ENCODE peak calls at places on chromosomes 16 and 17, in seven cellular contexts. H is RPMI7951, F is activated T-helper 1 cell treated with Interleukin-2 at 50 U/mL for 16 hours, N is activated gamma-delta T cell treated with Interleukin-2 at 50 U/mL for 16 hours, L is posterior vena cava, U is HFF-Myc, M is H4. I is an unnamed sample.

GRCh38 chr17:82088838-82089722 is 9.0 kb downstream of the FASN start:
- DNase-seq in H (no peak), F (no peak), N (no peak), L (no peak), U (no peak), M (no peak), I (no peak)

GRCh38 chr17:72665841-72666518 is 426.5 kb downstream of the SLC39A11 start:
- DNase-seq in H (peak; percentile 46), F (no peak), N (no peak), L (no peak), U (peak; percentile 84), M (no peak), I (no peak)

GRCh38 chr17:33228548-33228947 is 64.5 kb downstream of the ASIC2 start:
- DNase-seq in H (no peak), F (no peak), N (no peak), L (no peak), U (no peak), M (no peak), I (no peak)

GRCh38 chr16:87964049-87964448 is 12.8 kb downstream of the BANP start:
- DNase-seq in H (no peak), F (no peak), N (no peak), L (no peak), U (no peak), M (no peak), I (no peak)

GRCh38 chr17:41521574-41522261 is 3.0 kb upstream of the KRT15 start:
- DNase-seq in H (peak; percentile 90), F (no peak), N (no peak), L (no peak), U (no peak), M (peak; percentile 88), I (no peak)

GRCh38 chr17:79916991-79917901 is 78.0 kb upstream of the CBX4 start:
- DNase-seq in H (no peak), F (no peak), N (no peak), L (no peak), U (no peak), M (no peak), I (no peak)

GRCh38 chr16:58348986-58349385 is 43.3 kb upstream of the GINS3 start:
- DNase-seq in H (no peak), F (no peak), N (no peak), L (no peak), U (no peak), M (no peak), I (no peak)

GRCh38 chr17:18002171-18002570 is 29.5 kb downstream of the DRC3 start:
- DNase-seq in H (no peak), F (no peak), N (no peak), L (no peak), U (peak; percentile 19), M (no peak), I (no peak)